ENCODE peak calls at places on chromosomes 16 and 17, in five cellular contexts. H is effector CD4-positive, alpha-beta T cell; W is H54; B is CD8-positive, alpha-beta memory T cell; E is endothelial cell. J is an unnamed sample.

GRCh38 chr16:22191966-22192260 is 14.2 kb upstream of the EEF2K start:
- DNase-seq in H (no peak), W (no peak), B (no peak), E (no peak), J (peak)

GRCh38 chr16:87002717-87003413 is 314.3 kb downstream of the C16orf95 start:
- DNase-seq in H (no peak), W (no peak), B (no peak), E (no peak), J (no peak)

GRCh38 chr16:58053682-58054005 is 28.1 kb downstream of the MMP15 start:
- DNase-seq in H (no peak), W (no peak), B (no peak), E (no peak), J (no peak)

GRCh38 chr16:84537431-84538151 is 33.1 kb upstream of the MEAK7 start:
- DNase-seq in H (no peak), W (no peak), B (no peak), E (no peak), J (no peak)

GRCh38 chr17:18253187-18253884 is 5.2 kb downstream of the FLII start:
- DNase-seq in H (no peak), W (no peak), B (no peak), E (no peak), J (no peak)

GRCh38 chr16:86986809-86987487 is 330.2 kb downstream of the C16orf95 start:
- DNase-seq in H (no peak), W (no peak), B (no peak), E (no peak), J (no peak)

GRCh38 chr16:87489434-87490045 is 3.3 kb downstream of the ZCCHC14 start:
- DNase-seq in H (no peak), W (no peak), B (no peak), E (no peak), J (no peak)

GRCh38 chr17:29592850-29593545 is at the start of gene ANKRD13B:
- DNase-seq in H (no peak), W (no peak), B (no peak), E (no peak), J (no peak)

GRCh38 chr17:42274812-42275526 is 1.2 kb downstream of the STAT5B start:
- DNase-seq in H (no peak), W (no peak), B (no peak), E (no peak), J (no peak)

GRCh38 chr17:42502926-42503325 is 33.1 kb upstream of the NAGLU start:
- DNase-seq in H (no peak), W (no peak), B (no peak), E (no peak), J (no peak)

GRCh38 chr16:72791786-72792185 is 256.1 kb downstream of the ZFHX3 start:
- DNase-seq in H (no peak), W (no peak), B (no peak), E (no peak), J (no peak)

GRCh38 chr16:3762080-3762750 is 44.9 kb upstream of the TRAP1 start:
- DNase-seq in H (no peak), W (no peak), B (no peak), E (no peak), J (no peak)

GRCh38 chr16:58236231-58236690 is 38.4 kb upstream of the CSNK2A2 start:
- DNase-seq in H (peak), W (peak), B (peak), E (peak), J (peak)

GRCh38 chr16:708019-708418 is 2.4 kb upstream of the FBXL16 start:
- DNase-seq in H (no peak), W (no peak), B (no peak), E (no peak), J (no peak)

GRCh38 chr17:72136692-72137550 is 16.1 kb downstream of the SOX9 start:
- DNase-seq in H (no peak), W (peak), B (no peak), E (no peak), J (no peak)

GRCh38 chr17:49193513-49194296 is 16.7 kb downstream of the GNGT2 start:
- DNase-seq in H (no peak), W (peak), B (no peak), E (peak), J (peak)

GRCh38 chr17:67047382-67047781 is 3.0 kb downstream of the CACNG1 start:
- DNase-seq in H (no peak), W (no peak), B (no peak), E (no peak), J (no peak)

GRCh38 chr17:76384222-76384986 is at the start of gene SPHK1:
- DNase-seq in H (peak), W (peak), B (peak), E (peak), J (peak)

GRCh38 chr17:77273397-77274136 is 132.8 kb downstream of the SEC14L1 start:
- DNase-seq in H (no peak), W (no peak), B (no peak), E (no peak), J (no peak)

GRCh38 chr17:29760279-29760721 is 137.6 kb upstream of the CORO6 start:
- DNase-seq in H (peak), W (no peak), B (peak), E (no peak), J (peak)

GRCh38 chr17:7356072-7356549 is 1.2 kb downstream of the TMEM95 start:
- DNase-seq in H (peak), W (peak), B (peak), E (peak), J (peak)

GRCh38 chr16:6165330-6165984 is 1067.9 kb upstream of the EEF2KMT start:
- DNase-seq in H (no peak), W (no peak), B (no peak), E (no peak), J (no peak)

GRCh38 chr16:67562526-67562917 is at the start of gene CTCF:
- DNase-seq in H (peak), W (no peak), B (peak), E (peak), J (peak)

GRCh38 chr17:67821871-67822367 is 3.4 kb upstream of the BPTF start:
- DNase-seq in H (no peak), W (no peak), B (no peak), E (no peak), J (no peak)

GRCh38 chr17:43983515-43984411 is 20.7 kb upstream of the NAGS start:
- DNase-seq in H (no peak), W (no peak), B (no peak), E (peak), J (no peak)